ENCODE peak calls at places on chromosomes 2 and 18, in ten cellular contexts. B is A549; L is colonic mucosa; W is cardiac muscle cell; Y is PC-9; C is K562; J is trophoblast cell; N is naive thymus-derived CD4-positive, alpha-beta T cell; P is CD4-positive, CD25-positive, alpha-beta regulatory T cell; I is left ventricle myocardium inferior. F is an unnamed sample. For H3K4me1, the result is how much of the 10 kb centered on the place peaks cover.

GRCh38 chr2:11175293-11175795 is 20.1 kb downstream of the SLC66A3 start:
- DNase-seq in L (no peak), C (no peak), J (no peak), W (peak), P (no peak), B (no peak), I (no peak), N (no peak), Y (no peak), F (no peak)

GRCh38 chr18:48260237-48260636 is 148.9 kb downstream of the ZBTB7C start:
- DNase-seq in L (no peak), N (no peak), Y (no peak), B (no peak), W (no peak), C (no peak), P (no peak), I (no peak), J (no peak), F (no peak)

GRCh38 chr2:219521066-219521880 is 7.0 kb downstream of the ASIC4 start:
- DNase-seq in W (peak), N (no peak), I (no peak), Y (no peak), P (no peak), B (peak), J (no peak), C (peak), L (no peak), F (peak)

GRCh38 chr2:10022464-10022863 is 20.9 kb upstream of the KLF11 start:
- DNase-seq in P (no peak), Y (no peak), I (no peak), N (no peak), J (peak), B (no peak), W (no peak), C (no peak), L (no peak), F (no peak)

GRCh38 chr2:125901278-125901677 is 754.7 kb upstream of the GYPC start:
- DNase-seq in N (no peak), J (no peak), W (no peak), Y (no peak), B (no peak), P (no peak), L (no peak), C (no peak), I (no peak), F (no peak)

GRCh38 chr2:226483745-226484619 is 315.6 kb downstream of the IRS1 start:
- DNase-seq in C (no peak), I (no peak), Y (peak), B (peak), L (no peak), W (peak), J (no peak), P (no peak), N (no peak), F (peak)

GRCh38 chr2:174180165-174180724 is 68.1 kb downstream of the OLA1 start:
- DNase-seq in Y (no peak), L (no peak), W (no peak), N (no peak), I (no peak), B (peak), J (no peak), C (peak), P (no peak), F (no peak)

GRCh38 chr2:46286715-46287114 is 10.5 kb upstream of the EPAS1 start:
- DNase-seq in B (no peak), P (no peak), I (no peak), C (no peak), Y (peak), N (no peak), J (no peak), L (no peak), W (no peak), F (no peak)

DNA sequence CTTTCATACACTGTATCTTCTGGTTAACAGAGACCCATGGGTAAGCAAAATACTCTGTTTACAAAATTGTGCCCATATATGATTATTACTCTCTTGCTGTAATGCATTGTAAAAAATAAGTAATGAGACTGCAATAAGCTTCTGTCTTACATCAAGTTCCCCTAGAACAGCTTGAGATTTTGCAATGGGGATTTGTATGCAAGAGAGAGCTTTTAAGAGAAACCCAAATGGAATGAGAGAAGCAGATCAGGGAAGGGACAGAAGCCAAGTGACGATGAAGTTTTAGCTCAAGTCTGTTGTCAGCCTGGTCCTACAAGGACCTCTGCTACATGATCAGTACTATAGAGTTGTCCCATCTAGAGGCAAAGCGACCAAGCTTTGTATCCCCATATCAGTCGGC is 218.1 kb upstream of the VWC2L start:
- DNase-seq in P (no peak), B (no peak), W (no peak), L (no peak), J (no peak), N (no peak), I (no peak), Y (no peak), C (no peak), F (no peak)
- H3K4me3 ChIP-seq in P (no peak), B (no peak), W (no peak), L (no peak), J (no peak), N (no peak), I (no peak), Y (no peak), C (no peak), F (no peak)

DNA sequence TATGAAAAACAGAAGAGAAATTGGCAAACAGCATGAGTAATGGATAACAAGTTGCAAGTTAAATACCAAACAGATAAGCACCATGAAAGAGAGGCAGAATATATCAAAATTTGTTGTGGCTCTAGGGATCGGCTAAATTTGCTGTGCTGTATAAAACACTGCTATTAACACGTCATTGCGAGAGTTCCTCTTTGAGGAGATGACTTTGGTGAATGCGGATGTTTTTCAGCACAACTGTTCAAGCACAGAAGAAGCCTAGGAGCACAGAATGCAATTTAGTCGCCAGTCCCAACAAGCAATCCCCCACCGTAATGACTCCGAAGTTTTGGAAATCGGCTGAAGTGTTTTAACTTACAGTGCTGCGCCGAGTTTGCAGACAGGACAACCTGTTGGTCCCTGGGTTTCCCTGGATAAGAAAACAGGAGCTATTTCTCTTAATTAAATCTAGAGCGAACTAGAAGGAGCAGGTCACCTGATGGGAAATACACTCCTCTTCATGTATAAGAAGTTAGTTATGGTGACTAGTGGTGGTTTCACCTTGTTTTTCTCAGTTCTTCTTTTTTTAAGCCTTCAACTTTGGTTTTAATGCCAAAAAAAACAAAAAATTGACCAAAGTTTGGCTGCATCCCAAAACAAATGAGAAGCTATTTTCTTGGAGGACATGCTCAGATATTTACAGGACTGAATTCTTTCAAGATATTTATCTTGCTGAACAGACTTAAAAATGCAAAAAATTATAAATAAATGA is 454.1 kb upstream of the SALL3 start:
- DNase-seq in P (no peak), B (no peak), I (no peak), L (no peak), Y (no peak), C (no peak), J (no peak), W (peak), N (no peak), F (no peak)
- H3K4me1 ChIP-seq in P (under half), B (under half), I (under half), L (under half), Y (under half), C (under half), J (under half), W (under half), N (under half), F (under half)

GRCh38 chr2:238509151-238509820 is 82.6 kb downstream of the ASB1 start:
- DNase-seq in P (no peak), N (no peak), I (no peak), Y (no peak), B (no peak), L (no peak), C (no peak), J (no peak), W (peak), F (no peak)
- H3K4me3 ChIP-seq in P (no peak), N (no peak), I (no peak), Y (no peak), B (no peak), L (no peak), C (no peak), J (no peak), W (no peak), F (no peak)

DNA sequence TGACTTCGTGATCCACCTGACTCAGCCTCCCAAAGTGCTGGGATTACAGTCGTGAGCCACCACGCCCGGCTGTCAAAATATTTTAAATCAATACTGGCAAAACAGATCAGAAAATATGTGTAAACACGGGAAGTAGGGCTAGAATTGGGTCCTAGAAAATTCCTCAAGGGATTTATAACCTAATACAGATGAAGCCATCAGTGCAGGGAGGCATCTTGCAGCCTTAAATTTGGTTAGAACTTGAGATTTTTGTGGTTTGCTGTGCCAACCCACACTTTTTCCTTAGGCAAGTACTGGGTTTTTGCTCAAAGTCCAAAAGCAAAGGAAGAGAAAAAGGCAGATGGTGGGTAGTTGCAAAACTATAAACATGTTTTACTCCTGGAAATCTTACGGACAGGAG is 33.7 kb upstream of the NFE2L2 start:
- DNase-seq in P (no peak), W (no peak), Y (no peak), L (no peak), J (no peak), I (no peak), C (no peak), N (no peak), B (no peak), F (no peak)
- H3K4me1 ChIP-seq in P (under half), W (under half), Y (under half), L (under half), J (under half), I (under half), C (under half), N (under half), B (under half), F (under half)

GRCh38 chr2:184760931-184761330 is 162.6 kb downstream of the ZNF804A start:
- DNase-seq in I (no peak), L (no peak), C (no peak), J (no peak), N (no peak), P (no peak), B (no peak), W (no peak), Y (no peak), F (no peak)
- H3K4me3 ChIP-seq in I (no peak), L (no peak), C (no peak), J (no peak), N (no peak), P (no peak), B (no peak), W (no peak), Y (no peak), F (no peak)

GRCh38 chr2:71067567-71068217 is 756 bp upstream of the NAGK start:
- DNase-seq in P (peak), W (peak), Y (no peak), J (no peak), L (no peak), C (no peak), B (no peak), I (no peak), N (no peak), F (no peak)
- H3K4me1 ChIP-seq in P (under half), W (under half), Y (under half), J (under half), L (under half), C (under half), B (under half), I (half or more), N (under half), F (under half)

DNA sequence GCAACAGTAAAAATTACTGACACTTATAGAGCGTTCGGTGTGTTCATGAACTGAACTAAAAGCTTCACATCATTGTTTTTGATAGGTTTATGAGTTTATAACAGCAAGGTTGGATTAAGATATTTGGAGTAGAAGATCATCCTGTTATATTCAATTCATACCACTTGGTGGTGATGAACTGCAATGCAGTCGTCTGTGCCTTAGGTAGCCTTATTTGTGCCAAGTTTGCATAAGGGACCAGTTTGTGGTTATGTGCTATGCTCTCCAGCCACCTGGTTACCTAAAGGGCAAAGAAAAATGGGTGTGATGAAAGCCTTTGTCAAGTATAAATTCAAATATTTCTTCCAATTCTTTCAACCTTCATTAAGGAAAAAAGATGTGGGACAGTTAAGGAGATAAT is 150.9 kb upstream of the KCNH7 start:
- DNase-seq in N (no peak), W (no peak), B (peak), C (no peak), I (no peak), Y (no peak), J (no peak), L (no peak), P (no peak), F (no peak)
- H3K4me3 ChIP-seq in N (no peak), W (no peak), B (no peak), C (no peak), I (no peak), Y (no peak), J (no peak), L (no peak), P (no peak), F (no peak)

F was measured in HAP-1.